ENCODE peak calls at places on chromosomes 2 and 18, in four cellular contexts. J, F, C and G are unnamed samples.

GRCh38 chr2:170717991-170718589 is 3.0 kb downstream of the SP5 start:
- DNase-seq in J (no peak), F (no peak), C (no peak), G (no peak)

GRCh38 chr2:23366720-23367119 is 18.3 kb upstream of the KLHL29 start:
- DNase-seq in J (no peak), F (no peak), C (no peak), G (no peak)

GRCh38 chr2:64812298-64812697 is 158.6 kb upstream of the SERTAD2 start:
- DNase-seq in J (no peak), F (no peak), C (peak), G (no peak)

GRCh38 chr2:217593732-217594131 is 409.1 kb downstream of the TNS1 start:
- DNase-seq in J (no peak), F (no peak), C (no peak), G (no peak)

GRCh38 chr2:6949009-6949351 is 31.8 kb downstream of the RNF144A start:
- DNase-seq in J (no peak), F (no peak), C (no peak), G (no peak)

GRCh38 chr2:201466050-201466660 is 14.6 kb downstream of the STRADB start:
- DNase-seq in J (peak), F (no peak), C (no peak), G (peak)

GRCh38 chr18:7572837-7573236 is 5.7 kb downstream of the PTPRM start:
- DNase-seq in J (peak), F (no peak), C (no peak), G (peak)

GRCh38 chr2:237156131-237156856 is 70.6 kb downstream of the COPS8 start:
- DNase-seq in J (no peak), F (peak), C (no peak), G (peak)

GRCh38 chr2:224023188-224023587 is 15.9 kb downstream of the SERPINE2 start:
- DNase-seq in J (no peak), F (no peak), C (peak), G (no peak)

GRCh38 chr2:46179037-46179621 is 118.1 kb upstream of the EPAS1 start:
- DNase-seq in J (peak), F (peak), C (no peak), G (peak)

GRCh38 chr2:63047534-63048281 is 2.9 kb upstream of the OTX1 start:
- DNase-seq in J (no peak), F (peak), C (no peak), G (no peak)

GRCh38 chr2:209380278-209380677 is 43.6 kb upstream of the MAP2 start:
- DNase-seq in J (no peak), F (no peak), C (peak), G (no peak)

GRCh38 chr2:28753043-28753683 is 1.5 kb downstream of the PPP1CB start:
- DNase-seq in J (peak), F (no peak), C (peak), G (peak)

GRCh38 chr18:48896875-48897511 is 53.8 kb downstream of the SMAD7 start:
- DNase-seq in J (peak), F (no peak), C (no peak), G (peak)

GRCh38 chr2:42089340-42089925 is 41.6 kb downstream of the PKDCC start:
- DNase-seq in J (peak), F (peak), C (peak), G (peak)

GRCh38 chr2:95023222-95023597 is 2.3 kb upstream of the MAL start:
- DNase-seq in J (no peak), F (peak), C (peak), G (no peak)

GRCh38 chr2:239834143-239834542 is 191.0 kb downstream of the NDUFA10 start:
- DNase-seq in J (no peak), F (no peak), C (no peak), G (no peak)

GRCh38 chr18:79385749-79386341 is 9.9 kb upstream of the NFATC1 start:
- DNase-seq in J (no peak), F (no peak), C (no peak), G (no peak)

GRCh38 chr2:229905601-229906000 is 16.2 kb downstream of the TRIP12 start:
- DNase-seq in J (no peak), F (no peak), C (no peak), G (no peak)

GRCh38 chr2:224650815-224651439 is 65.2 kb downstream of the CCDC195 start:
- DNase-seq in J (peak), F (peak), C (peak), G (peak)

GRCh38 chr18:49884465-49884864 is 71.1 kb upstream of the ACAA2 start:
- DNase-seq in J (no peak), F (no peak), C (no peak), G (no peak)

GRCh38 chr2:238947920-238948710 is 100.2 kb downstream of the TWIST2 start:
- DNase-seq in J (peak), F (no peak), C (no peak), G (peak)